ENCODE peak calls at places on chromosomes 3 and 15, in four cellular contexts. One of them, this sample, is unnamed.

GRCh38 chr3:56811545-56812202 is 9.9 kb upstream of the ARHGEF3 start:
- DNase-seq in HepG2: no peak
- DNase-seq in K562: no peak
- DNase-seq in GM12878: no peak
- DNase-seq in this sample: no peak

GRCh38 chr15:69573815-69574472 is 121.3 kb downstream of the RPLP1 start:
- DNase-seq in K562: no peak
- DNase-seq in HepG2: no peak
- DNase-seq in GM12878: no peak
- DNase-seq in this sample: no peak

GRCh38 chr3:31550452-31551251 is 17.9 kb downstream of the STT3B start:
- DNase-seq in GM12878: no peak
- DNase-seq in HepG2: peak; percentile 20
- DNase-seq in K562: peak; percentile 19
- DNase-seq in this sample: no peak

GRCh38 chr3:24242012-24242698 is 252.5 kb downstream of the THRB start:
- DNase-seq in K562: no peak
- DNase-seq in HepG2: no peak
- DNase-seq in GM12878: no peak
- DNase-seq in this sample: no peak

GRCh38 chr3:53168175-53168923 is 7.3 kb downstream of the PRKCD start:
- DNase-seq in K562: no peak
- DNase-seq in GM12878: no peak
- DNase-seq in HepG2: no peak
- DNase-seq in this sample: no peak

GRCh38 chr15:93973287-93973686 is 258.1 kb upstream of the MCTP2 start:
- DNase-seq in HepG2: no peak
- DNase-seq in GM12878: no peak
- DNase-seq in K562: no peak
- DNase-seq in this sample: no peak

GRCh38 chr15:48898083-48898482 is 20.1 kb downstream of the EID1 start:
- DNase-seq in GM12878: no peak
- DNase-seq in K562: no peak
- DNase-seq in HepG2: no peak
- DNase-seq in this sample: no peak

GRCh38 chr3:184716652-184717607 is 5.1 kb upstream of the MAGEF1 start:
- DNase-seq in GM12878: no peak
- DNase-seq in K562: no peak
- DNase-seq in HepG2: peak; percentile 12
- DNase-seq in this sample: peak; percentile 60

GRCh38 chr3:81837071-81837593 is 75.7 kb upstream of the GBE1 start:
- DNase-seq in K562: no peak
- DNase-seq in GM12878: no peak
- DNase-seq in HepG2: no peak
- DNase-seq in this sample: no peak

GRCh38 chr3:71724584-71725278 is 471 bp downstream of the EIF4E3 start:
- DNase-seq in GM12878: no peak
- DNase-seq in K562: peak; percentile 26
- DNase-seq in HepG2: no peak
- DNase-seq in this sample: no peak

GRCh38 chr3:31189330-31189729 is 294.9 kb upstream of the GADL1 start:
- DNase-seq in K562: no peak
- DNase-seq in GM12878: no peak
- DNase-seq in HepG2: no peak
- DNase-seq in this sample: no peak

GRCh38 chr3:187976361-187976900 is 177.5 kb upstream of the LPP start:
- DNase-seq in HepG2: no peak
- DNase-seq in GM12878: no peak
- DNase-seq in K562: no peak
- DNase-seq in this sample: no peak

GRCh38 chr3:37937156-37937555 is 53.4 kb upstream of the VILL start:
- DNase-seq in K562: no peak
- DNase-seq in GM12878: no peak
- DNase-seq in HepG2: no peak
- DNase-seq in this sample: no peak

GRCh38 chr3:37935290-37935668 is 55.3 kb upstream of the VILL start:
- DNase-seq in GM12878: no peak
- DNase-seq in HepG2: peak; percentile 71
- DNase-seq in K562: no peak
- DNase-seq in this sample: no peak

GRCh38 chr3:37938011-37938410 is 52.6 kb upstream of the VILL start:
- DNase-seq in HepG2: no peak
- DNase-seq in GM12878: no peak
- DNase-seq in K562: no peak
- DNase-seq in this sample: no peak

GRCh38 chr3:37934631-37935289 is 55.8 kb upstream of the VILL start:
- DNase-seq in GM12878: no peak
- DNase-seq in HepG2: no peak
- DNase-seq in K562: no peak
- DNase-seq in this sample: no peak

DNA sequence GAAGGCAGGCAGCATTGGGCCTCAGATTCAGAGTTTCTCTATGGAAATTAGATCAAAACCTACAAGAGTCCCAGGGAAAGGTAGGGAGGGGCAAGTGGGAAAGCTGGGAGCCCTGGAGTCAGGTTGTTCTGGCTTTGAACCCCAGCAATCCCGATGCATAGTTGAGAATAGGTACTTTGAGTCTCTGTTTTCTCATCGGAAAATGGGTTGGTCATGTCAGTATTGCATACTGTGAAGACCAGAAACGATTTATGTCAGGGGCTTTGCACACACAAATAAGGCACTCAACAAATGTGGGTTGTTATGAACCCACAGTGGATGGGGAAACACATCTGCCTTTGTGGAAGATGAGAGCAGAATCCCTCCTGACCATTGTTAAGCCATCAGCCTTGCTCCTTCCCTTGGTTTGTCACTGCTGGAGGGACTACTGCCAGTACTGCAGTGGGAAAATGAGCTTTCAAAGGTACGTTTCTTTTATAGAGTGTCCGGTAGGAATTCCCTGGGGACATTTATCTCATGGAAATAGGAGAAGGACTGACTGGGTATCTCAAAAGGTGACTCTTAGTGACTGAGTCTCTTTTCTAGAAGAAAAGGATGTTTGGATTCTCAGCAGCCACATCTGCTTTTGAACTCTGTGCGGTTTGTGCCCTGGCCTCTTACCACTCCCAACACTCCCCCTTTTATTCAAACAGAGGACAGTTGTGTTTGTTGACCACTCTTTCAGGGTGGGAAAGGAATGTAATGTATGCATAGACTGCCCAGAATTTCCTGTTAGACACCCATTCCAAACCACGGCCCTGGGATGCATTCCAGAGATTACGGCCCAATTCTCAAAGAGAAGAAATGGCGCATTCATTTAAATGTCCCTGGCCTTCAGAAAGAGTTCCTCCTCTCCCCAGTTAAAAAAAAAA is 54.6 kb upstream of the VILL start:
- DNase-seq in K562: no peak
- DNase-seq in HepG2: peak; percentile 98
- DNase-seq in GM12878: no peak
- DNase-seq in this sample: no peak
- TF ChIP-seq EZH2 in K562: no peak
- TF ChIP-seq EZH2 in HepG2: no peak
- TF ChIP-seq EZH2 in GM12878: no peak
- TF ChIP-seq EZH2 in this sample: no peak

DNA sequence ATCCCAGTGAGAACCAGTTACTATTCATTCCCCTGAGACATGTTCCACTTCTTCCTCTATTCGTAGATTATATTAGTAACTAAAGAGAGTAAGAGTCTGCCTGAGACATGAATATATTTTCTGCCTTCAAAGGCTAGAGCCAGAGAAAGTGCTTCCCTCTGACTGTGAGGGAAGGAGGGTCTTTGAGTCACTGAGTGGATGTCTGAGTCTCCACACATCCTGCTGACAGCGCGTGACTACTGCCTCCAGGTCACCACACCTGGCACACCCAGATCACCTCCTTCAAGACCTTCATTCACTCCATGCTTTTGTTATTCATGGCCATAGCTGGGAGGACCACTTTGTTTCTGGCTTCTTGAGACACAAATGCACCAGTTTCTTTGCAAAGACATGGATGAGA is 135.6 kb downstream of the SOX2 start:
- DNase-seq in K562: no peak
- DNase-seq in HepG2: no peak
- DNase-seq in GM12878: no peak
- DNase-seq in this sample: no peak
- TF ChIP-seq HDAC2 in K562: no peak
- TF ChIP-seq HDAC2 in HepG2: no peak
- TF ChIP-seq HDAC2 in GM12878: no peak
- TF ChIP-seq HDAC2 in this sample: no peak

GRCh38 chr3:39721076-39721475 is 88.3 kb upstream of the MYRIP start:
- DNase-seq in HepG2: no peak
- DNase-seq in K562: no peak
- DNase-seq in GM12878: no peak
- DNase-seq in this sample: no peak

GRCh38 chr3:39718674-39719595 is 90.5 kb upstream of the MYRIP start:
- DNase-seq in GM12878: no peak
- DNase-seq in HepG2: no peak
- DNase-seq in K562: no peak
- DNase-seq in this sample: no peak

GRCh38 chr3:39725321-39725720 is 84.1 kb upstream of the MYRIP start:
- DNase-seq in HepG2: no peak
- DNase-seq in GM12878: no peak
- DNase-seq in K562: no peak
- DNase-seq in this sample: no peak

GRCh38 chr3:39727415-39727814 is 82.0 kb upstream of the MYRIP start:
- DNase-seq in GM12878: no peak
- DNase-seq in HepG2: no peak
- DNase-seq in K562: peak; percentile 23
- DNase-seq in this sample: no peak

DNA sequence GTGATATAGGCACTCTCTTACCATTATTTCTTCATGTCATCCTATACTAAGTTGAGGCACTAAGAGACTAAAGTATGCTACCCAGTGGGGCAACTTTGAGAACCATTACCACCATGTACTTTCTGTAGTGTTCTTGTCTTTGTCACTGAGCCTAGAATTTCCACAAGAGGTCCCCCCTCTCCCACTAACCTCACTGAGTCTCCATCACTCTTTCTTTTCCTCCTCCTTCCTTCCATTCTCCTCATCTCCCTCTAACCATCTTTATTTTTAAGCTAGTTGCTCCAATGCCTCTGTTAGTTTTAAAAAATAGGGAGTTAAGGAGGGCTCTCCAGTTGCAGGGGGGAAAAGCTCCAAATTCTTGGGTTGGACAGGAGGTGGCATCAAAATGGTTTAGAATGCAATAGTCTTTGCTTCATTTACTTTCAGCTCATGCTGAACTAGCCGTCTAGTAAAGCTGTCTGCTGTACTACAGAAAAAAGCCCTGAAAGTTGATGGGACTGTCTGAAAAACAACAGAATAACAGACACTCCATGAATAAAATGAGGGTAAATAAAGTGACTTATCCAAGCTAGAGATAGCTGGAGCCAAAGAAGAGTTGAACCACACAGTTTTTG is 85.1 kb upstream of the MYRIP start:
- DNase-seq in GM12878: no peak
- DNase-seq in K562: peak; percentile 8
- DNase-seq in HepG2: no peak
- DNase-seq in this sample: no peak
- TF ChIP-seq MAX in GM12878: no peak
- TF ChIP-seq MAX in K562: no peak
- TF ChIP-seq MAX in HepG2: no peak
- TF ChIP-seq MAX in this sample: no peak

GRCh38 chr3:192514081-192514753 is 213.1 kb downstream of the FGF12 start:
- DNase-seq in GM12878: no peak
- DNase-seq in HepG2: no peak
- DNase-seq in K562: peak; percentile 2
- DNase-seq in this sample: peak; percentile 77
- TF ChIP-seq EZH2 in GM12878: no peak
- TF ChIP-seq EZH2 in HepG2: no peak
- TF ChIP-seq EZH2 in K562: no peak
- TF ChIP-seq EZH2 in this sample: no peak

GRCh38 chr3:197420115-197420514 is 121.7 kb upstream of the DLG1 start:
- DNase-seq in GM12878: no peak
- DNase-seq in K562: no peak
- DNase-seq in HepG2: no peak
- DNase-seq in this sample: no peak

GRCh38 chr3:197419696-197420095 is 121.3 kb upstream of the DLG1 start:
- DNase-seq in K562: no peak
- DNase-seq in HepG2: no peak
- DNase-seq in GM12878: no peak
- DNase-seq in this sample: no peak

GRCh38 chr3:197417896-197418618 is 119.6 kb upstream of the DLG1 start:
- DNase-seq in K562: no peak
- DNase-seq in HepG2: no peak
- DNase-seq in GM12878: no peak
- DNase-seq in this sample: peak; percentile 9

GRCh38 chr3:197420566-197420965 is 122.2 kb upstream of the DLG1 start:
- DNase-seq in HepG2: no peak
- DNase-seq in GM12878: no peak
- DNase-seq in K562: no peak
- DNase-seq in this sample: no peak

GRCh38 chr3:197417451-197417850 is 119.0 kb upstream of the DLG1 start:
- DNase-seq in HepG2: no peak
- DNase-seq in GM12878: no peak
- DNase-seq in K562: no peak
- DNase-seq in this sample: no peak
- TF ChIP-seq HDAC2 in HepG2: no peak
- TF ChIP-seq HDAC2 in GM12878: no peak
- TF ChIP-seq HDAC2 in K562: no peak
- TF ChIP-seq HDAC2 in this sample: no peak

DNA sequence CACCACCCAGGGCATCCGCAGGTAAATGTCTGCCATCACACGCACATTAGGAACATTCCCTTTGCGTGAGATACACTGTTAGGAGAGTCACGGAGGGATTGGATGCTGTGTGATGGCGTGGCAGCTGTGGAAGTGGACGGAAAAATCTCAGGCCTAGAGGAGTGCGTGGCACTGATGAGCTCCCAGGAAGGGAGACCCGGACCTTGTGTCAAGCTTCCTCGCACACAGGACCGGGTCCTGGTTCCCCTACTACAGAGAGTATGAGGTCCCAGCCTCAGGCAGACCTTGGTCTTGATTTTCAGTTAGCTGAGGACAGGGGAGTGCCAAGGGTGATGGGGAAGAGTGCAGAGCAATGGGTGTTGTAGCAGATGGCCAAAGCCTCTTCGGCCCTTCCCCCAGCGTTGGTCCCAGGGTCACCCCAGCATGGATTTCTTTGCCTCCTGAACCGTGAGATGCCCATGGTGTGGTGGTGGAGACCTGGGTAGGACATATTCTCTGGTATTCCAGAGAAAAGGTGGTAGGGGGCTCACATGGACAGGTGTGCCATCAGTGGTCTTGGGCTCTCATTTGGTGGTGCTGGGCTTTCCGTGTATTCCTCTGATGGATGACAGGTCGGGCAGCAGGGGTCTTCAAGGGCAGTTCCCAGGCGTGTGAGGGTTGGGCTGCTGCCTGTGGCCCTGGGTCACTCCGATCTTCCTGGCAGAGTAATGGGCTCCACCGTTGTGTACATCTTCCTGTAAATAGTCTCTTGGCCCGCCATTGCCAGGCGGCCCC is 105.1 kb downstream of the SNRPN start:
- DNase-seq in GM12878: no peak
- DNase-seq in HepG2: no peak
- DNase-seq in K562: no peak
- DNase-seq in this sample: no peak
- TF ChIP-seq MAX in GM12878: no peak
- TF ChIP-seq MAX in HepG2: no peak
- TF ChIP-seq MAX in K562: no peak
- TF ChIP-seq MAX in this sample: no peak

GRCh38 chr15:45114076-45114750 is at the start of the genes DUOX2 and DUOXA2:
- DNase-seq in HepG2: no peak
- DNase-seq in GM12878: no peak
- DNase-seq in K562: no peak
- DNase-seq in this sample: no peak
- TF ChIP-seq EZH2 in HepG2: peak; percentile 81
- TF ChIP-seq EZH2 in GM12878: no peak
- TF ChIP-seq EZH2 in K562: no peak
- TF ChIP-seq EZH2 in this sample: peak; percentile 97